ENCODE peak calls at places on chromosomes 2 and 18, in four cellular contexts. R is ovary, Q is GM12865, K is caudate nucleus. P is an unnamed sample.

GRCh38 chr2:33518929-33519328 is 42.5 kb downstream of the RASGRP3 start:
- DNase-seq in R (no peak), Q (no peak), K (no peak), P (no peak)

GRCh38 chr2:150143087-150143536 is 344.4 kb downstream of the RND3 start:
- DNase-seq in R (no peak), Q (no peak), K (no peak), P (no peak)

GRCh38 chr2:25279091-25279651 is 62.6 kb downstream of the DNMT3A start:
- DNase-seq in R (peak; percentile 66), Q (peak; percentile 91), K (peak; percentile 59), P (peak; percentile 83)

GRCh38 chr2:237488295-237488694 is 1.2 kb downstream of the MLPH start:
- DNase-seq in R (no peak), Q (no peak), K (no peak), P (no peak)

GRCh38 chr2:158723921-158724802 is 71.0 kb upstream of the DAPL1 start:
- DNase-seq in R (no peak), Q (no peak), K (no peak), P (no peak)

GRCh38 chr2:149901231-149901859 is 313.8 kb upstream of the MMADHC start:
- DNase-seq in R (no peak), Q (no peak), K (no peak), P (no peak)

GRCh38 chr2:127968610-127969339 is 59.1 kb downstream of the SAP130 start:
- DNase-seq in R (no peak), Q (no peak), K (no peak), P (no peak)

GRCh38 chr2:240986787-240987411 is 11.5 kb upstream of the SNED1 start:
- DNase-seq in R (peak; percentile 53), Q (no peak), K (no peak), P (peak; percentile 75)

GRCh38 chr2:45554073-45554742 is 56.9 kb downstream of the SRBD1 start:
- DNase-seq in R (no peak), Q (no peak), K (no peak), P (no peak)

GRCh38 chr2:107337209-107337898 is 451.4 kb upstream of the ST6GAL2 start:
- DNase-seq in R (no peak), Q (no peak), K (no peak), P (no peak)

GRCh38 chr2:100053499-100053898 is 88.9 kb downstream of the AFF3 start:
- DNase-seq in R (no peak), Q (no peak), K (no peak), P (no peak)

GRCh38 chr18:79509536-79509930 is 113.8 kb downstream of the NFATC1 start:
- DNase-seq in R (peak; percentile 19), Q (no peak), K (no peak), P (peak; percentile 44)

GRCh38 chr2:75481041-75481836 is 79.5 kb downstream of the EVA1A start:
- DNase-seq in R (no peak), Q (peak; percentile 14), K (no peak), P (no peak)

GRCh38 chr18:59957957-59958356 is 58.2 kb downstream of the PMAIP1 start:
- DNase-seq in R (no peak), Q (peak; percentile 74), K (no peak), P (no peak)

GRCh38 chr2:235070063-235070706 is 118.4 kb downstream of the SH3BP4 start:
- DNase-seq in R (no peak), Q (no peak), K (no peak), P (no peak)

GRCh38 chr2:109448946-109449788 is 164.6 kb downstream of the SEPTIN10 start:
- DNase-seq in R (no peak), Q (peak; percentile 21), K (peak; percentile 45), P (peak; percentile 56)

GRCh38 chr2:240131941-240132650 is 4.0 kb downstream of the COPS9 start:
- DNase-seq in R (peak; percentile 21), Q (no peak), K (no peak), P (peak; percentile 36)

GRCh38 chr2:152924722-152925121 is 206.3 kb downstream of the ARL6IP6 start:
- DNase-seq in R (no peak), Q (no peak), K (no peak), P (no peak)

GRCh38 chr2:41326801-41327200 is 721.0 kb upstream of the PKDCC start:
- DNase-seq in R (no peak), Q (no peak), K (no peak), P (no peak)

GRCh38 chr18:9029131-9029530 is 73.4 kb upstream of the NDUFV2 start:
- DNase-seq in R (no peak), Q (no peak), K (no peak), P (no peak)

GRCh38 chr2:182870227-182870626 is 3.8 kb upstream of the FRZB start:
- DNase-seq in R (no peak), Q (peak; percentile 42), K (no peak), P (no peak)

GRCh38 chr2:113686537-113686936 is 59.5 kb downstream of the RABL2A start:
- DNase-seq in R (no peak), Q (no peak), K (no peak), P (no peak)

GRCh38 chr2:119040730-119041129 is 98.7 kb downstream of the MARCO start:
- DNase-seq in R (no peak), Q (no peak), K (no peak), P (no peak)

GRCh38 chr2:45000341-45000901 is 8.8 kb downstream of the SIX2 start:
- DNase-seq in R (no peak), Q (no peak), K (no peak), P (no peak)